ENCODE peak calls at places on chromosomes 5 and 9, in nine cellular contexts. Y, E, Q, I, A, V, J, G and F are unnamed samples. For H3K9me3, the result is how much of the 10 kb centered on the place peaks cover.

GRCh38 chr9:112842555-112842954 is 48.1 kb downstream of the SLC46A2 start:
- ATAC-seq in Y (no peak), E (peak), Q (no peak), I (no peak), A (no peak), V (peak), J (no peak), G (no peak), F (no peak)

GRCh38 chr9:38026021-38026809 is 42.8 kb downstream of the SHB start:
- ATAC-seq in Y (peak), E (peak), Q (no peak), I (peak), A (peak), V (peak), J (peak), G (peak), F (peak)

GRCh38 chr9:106286249-106286648 is 576.7 kb upstream of the ZNF462 start:
- ATAC-seq in Y (no peak), E (no peak), Q (peak), I (no peak), A (peak), V (no peak), J (no peak), G (no peak), F (no peak)

GRCh38 chr9:92964981-92965758 is 17.8 kb downstream of the FGD3 start:
- ATAC-seq in Y (peak), E (peak), Q (peak), I (peak), A (peak), V (peak), J (no peak), G (no peak), F (no peak)

GRCh38 chr5:115686692-115687054 is 60.8 kb upstream of the TMED7 start:
- ATAC-seq in Y (no peak), E (no peak), Q (no peak), I (no peak), A (no peak), V (no peak), J (no peak), G (peak), F (peak)

GRCh38 chr9:114084282-114085073 is 6.4 kb upstream of the AMBP start:
- ATAC-seq in Y (no peak), E (no peak), Q (no peak), I (no peak), A (no peak), V (no peak), J (no peak), G (no peak), F (peak)

GRCh38 chr5:86175224-86175623 is 442.5 kb upstream of the COX7C start:
- ATAC-seq in Y (no peak), E (no peak), Q (peak), I (no peak), A (no peak), V (no peak), J (no peak), G (no peak), F (no peak)

GRCh38 chr5:98927242-98927987 is 1.4 kb downstream of the CHD1 start:
- ATAC-seq in Y (no peak), E (no peak), Q (peak), I (no peak), A (peak), V (no peak), J (peak), G (peak), F (no peak)

GRCh38 chr5:57412010-57412409 is 70.6 kb downstream of the ACTBL2 start:
- ATAC-seq in Y (peak), E (no peak), Q (no peak), I (no peak), A (no peak), V (peak), J (no peak), G (peak), F (peak)

GRCh38 chr5:135243194-135244191 is 155.5 kb downstream of the MACROH2A1 start:
- ATAC-seq in Y (peak), E (peak), Q (no peak), I (peak), A (peak), V (peak), J (peak), G (no peak), F (peak)

GRCh38 chr5:150024241-150024984 is 23.9 kb downstream of the HMGXB3 start:
- ATAC-seq in Y (no peak), E (peak), Q (peak), I (no peak), A (no peak), V (peak), J (peak), G (no peak), F (no peak)

GRCh38 chr5:157253547-157253946 is 12.4 kb upstream of the CYFIP2 start:
- ATAC-seq in Y (peak), E (peak), Q (peak), I (peak), A (peak), V (no peak), J (peak), G (peak), F (peak)

GRCh38 chr9:130343445-130343918 is 77.9 kb downstream of the HMCN2 start:
- ATAC-seq in Y (no peak), E (no peak), Q (peak), I (peak), A (peak), V (peak), J (no peak), G (no peak), F (peak)

GRCh38 chr5:128494516-128494915 is 43.5 kb downstream of the FBN2 start:
- ATAC-seq in Y (no peak), E (no peak), Q (peak), I (peak), A (no peak), V (no peak), J (no peak), G (peak), F (no peak)

GRCh38 chr5:95399034-95399433 is 7.9 kb downstream of the FAM81B start:
- ATAC-seq in Y (no peak), E (no peak), Q (no peak), I (no peak), A (no peak), V (no peak), J (no peak), G (no peak), F (no peak)

GRCh38 chr5:81829242-81829641 is 78.3 kb upstream of the SSBP2 start:
- ATAC-seq in Y (no peak), E (no peak), Q (no peak), I (no peak), A (no peak), V (no peak), J (no peak), G (no peak), F (no peak)

GRCh38 chr9:94166237-94167054 is 82.2 kb downstream of the PTPDC1 start:
- ATAC-seq in Y (peak), E (peak), Q (peak), I (peak), A (peak), V (peak), J (peak), G (peak), F (peak)

GRCh38 chr5:36607838-36608783 is 1.7 kb downstream of the SLC1A3 start:
- ATAC-seq in Y (peak), E (no peak), Q (no peak), I (no peak), A (no peak), V (no peak), J (peak), G (no peak), F (no peak)

GRCh38 chr9:117704024-117704575 is at the start of gene TLR4:
- ATAC-seq in Y (peak), E (peak), Q (peak), I (no peak), A (peak), V (peak), J (peak), G (no peak), F (peak)
- H3K4me3 ChIP-seq in Y (no peak), E (peak), Q (no peak), I (no peak), A (peak), V (peak), J (peak), G (no peak), F (peak)

GRCh38 chr9:136735812-136736480 is 6.8 kb downstream of the LCN10 start:
- ATAC-seq in Y (no peak), E (no peak), Q (no peak), I (no peak), A (peak), V (no peak), J (no peak), G (no peak), F (no peak)

GRCh38 chr9:136733611-136734010 is 9.1 kb downstream of the LCN10 start:
- ATAC-seq in Y (no peak), E (no peak), Q (no peak), I (peak), A (no peak), V (no peak), J (no peak), G (no peak), F (no peak)

GRCh38 chr9:136732446-136733178 is 10.1 kb downstream of the LCN10 start:
- ATAC-seq in Y (no peak), E (no peak), Q (no peak), I (no peak), A (no peak), V (no peak), J (no peak), G (no peak), F (no peak)

GRCh38 chr9:136738960-136739359 is 3.8 kb downstream of the LCN10 start:
- ATAC-seq in Y (no peak), E (no peak), Q (no peak), I (no peak), A (no peak), V (no peak), J (no peak), G (no peak), F (no peak)

DNA sequence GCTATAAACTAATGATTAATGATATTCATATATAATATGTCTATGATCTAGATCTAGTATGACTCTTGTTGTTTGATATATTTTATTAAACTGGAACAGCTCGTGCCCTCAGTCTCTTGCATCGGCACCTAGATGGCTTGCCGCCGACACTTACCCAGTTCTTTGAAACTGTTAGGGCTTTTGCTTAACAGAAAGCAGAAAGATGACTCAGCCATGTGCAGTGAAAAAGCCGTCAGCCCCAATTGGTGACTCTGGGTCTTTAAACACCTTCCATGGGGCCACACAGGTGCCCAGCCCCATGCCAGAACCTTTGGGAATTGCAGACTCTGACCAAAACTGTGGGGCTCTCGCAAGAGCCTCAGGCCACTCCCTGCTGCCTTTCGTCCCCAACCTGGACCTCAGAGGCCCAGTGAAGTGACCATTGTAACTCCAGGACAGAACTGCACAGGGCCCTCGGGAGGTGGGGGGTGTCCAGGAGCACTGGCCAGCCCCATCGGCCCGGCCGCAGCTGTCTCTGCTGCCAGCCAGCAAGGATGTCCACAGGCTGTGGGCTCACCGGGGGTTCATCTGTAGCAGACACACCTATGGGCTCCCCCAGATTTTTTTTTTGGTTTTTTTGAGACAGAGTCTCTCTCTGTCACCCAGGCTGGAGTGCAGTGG is 7.8 kb downstream of the LCN10 start:
- ATAC-seq in Y (no peak), E (no peak), Q (no peak), I (no peak), A (no peak), V (no peak), J (no peak), G (no peak), F (no peak)
- H3K9me3 ChIP-seq in Y (under half), E (under half), Q (under half), I (under half), A (under half), V (under half), J (under half), G (under half), F (under half)

GRCh38 chr9:115115117-115115880 is 2.7 kb downstream of the TNC start:
- ATAC-seq in Y (no peak), E (no peak), Q (no peak), I (no peak), A (no peak), V (no peak), J (no peak), G (no peak), F (no peak)

GRCh38 chr9:115114541-115114940 is 3.4 kb downstream of the TNC start:
- ATAC-seq in Y (no peak), E (no peak), Q (no peak), I (no peak), A (no peak), V (no peak), J (no peak), G (no peak), F (no peak)

GRCh38 chr9:115114084-115114483 is 3.9 kb downstream of the TNC start:
- ATAC-seq in Y (no peak), E (no peak), Q (no peak), I (no peak), A (no peak), V (no peak), J (no peak), G (no peak), F (no peak)

GRCh38 chr9:115116620-115117284 is 1.2 kb downstream of the TNC start:
- ATAC-seq in Y (no peak), E (no peak), Q (no peak), I (no peak), A (no peak), V (no peak), J (no peak), G (no peak), F (no peak)

DNA sequence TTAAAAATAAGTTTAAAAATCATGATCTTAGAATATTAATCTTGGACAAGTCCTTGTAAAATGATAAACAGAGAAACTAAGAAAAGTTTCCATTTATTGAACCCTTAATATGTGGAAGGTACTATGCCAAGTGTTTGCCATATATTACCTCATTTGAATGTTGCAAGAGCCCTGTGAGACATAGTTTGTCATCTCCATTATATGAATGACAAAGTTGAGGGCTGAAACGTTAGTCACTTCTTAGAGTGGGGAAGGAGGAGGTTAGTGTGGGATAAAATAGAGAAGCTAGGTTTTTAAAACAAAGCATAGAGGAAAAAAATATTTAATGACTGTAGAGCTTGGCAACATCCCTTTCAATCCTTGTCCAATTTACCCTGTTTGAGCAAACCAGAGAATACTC is 2.0 kb downstream of the TNC start:
- ATAC-seq in Y (no peak), E (no peak), Q (no peak), I (no peak), A (no peak), V (no peak), J (no peak), G (peak), F (no peak)
- H3K4me3 ChIP-seq in Y (no peak), E (no peak), Q (no peak), I (no peak), A (no peak), V (no peak), J (no peak), G (peak), F (peak)

GRCh38 chr5:68928617-68929302 is 165.1 kb upstream of the SLC30A5 start:
- ATAC-seq in Y (no peak), E (no peak), Q (no peak), I (no peak), A (no peak), V (no peak), J (no peak), G (peak), F (no peak)
- H3K9me3 ChIP-seq in Y (under half), E (under half), Q (under half), I (under half), A (under half), V (under half), J (under half), G (under half), F (under half)

DNA sequence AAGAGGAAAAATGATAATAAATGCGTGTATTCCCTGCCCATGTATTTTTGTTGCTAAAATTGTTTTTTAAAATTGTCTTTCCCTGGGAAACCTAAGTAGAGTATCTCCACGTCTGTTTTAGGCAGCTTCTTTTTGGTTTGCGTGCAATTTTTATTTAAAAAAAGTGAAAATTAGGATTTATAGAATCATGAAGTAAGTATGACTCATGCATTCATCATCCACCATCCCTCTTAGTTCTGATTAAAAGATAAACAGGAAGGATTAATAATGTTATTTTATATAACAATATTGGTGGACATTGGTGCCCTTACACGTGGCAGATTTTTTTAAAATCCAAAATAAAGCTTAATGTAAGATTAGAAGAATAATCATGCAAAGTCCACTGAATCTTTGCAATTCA is 358.7 kb downstream of the MED10 start:
- ATAC-seq in Y (no peak), E (no peak), Q (no peak), I (no peak), A (no peak), V (no peak), J (no peak), G (no peak), F (no peak)
- H3K4me3 ChIP-seq in Y (no peak), E (no peak), Q (no peak), I (no peak), A (no peak), V (no peak), J (no peak), G (no peak), F (no peak)

GRCh38 chr9:135919318-135919717 is 12.0 kb upstream of the CAMSAP1 start:
- ATAC-seq in Y (no peak), E (no peak), Q (no peak), I (no peak), A (peak), V (peak), J (no peak), G (no peak), F (no peak)
- H3K9me3 ChIP-seq in Y (under half), E (under half), Q (under half), I (under half), A (under half), V (under half), J (under half), G (under half), F (half or more)

GRCh38 chr9:125519741-125520140 is 187.3 kb downstream of the MAPKAP1 start:
- ATAC-seq in Y (no peak), E (no peak), Q (no peak), I (no peak), A (no peak), V (no peak), J (no peak), G (no peak), F (no peak)

GRCh38 chr9:125524522-125524921 is 182.5 kb downstream of the MAPKAP1 start:
- ATAC-seq in Y (no peak), E (no peak), Q (no peak), I (no peak), A (no peak), V (no peak), J (no peak), G (no peak), F (no peak)

GRCh38 chr9:125522328-125522725 is 184.7 kb downstream of the MAPKAP1 start:
- ATAC-seq in Y (no peak), E (no peak), Q (no peak), I (no peak), A (no peak), V (no peak), J (no peak), G (no peak), F (no peak)

GRCh38 chr9:125523681-125524080 is 183.3 kb downstream of the MAPKAP1 start:
- ATAC-seq in Y (no peak), E (no peak), Q (no peak), I (no peak), A (no peak), V (no peak), J (no peak), G (no peak), F (no peak)

DNA sequence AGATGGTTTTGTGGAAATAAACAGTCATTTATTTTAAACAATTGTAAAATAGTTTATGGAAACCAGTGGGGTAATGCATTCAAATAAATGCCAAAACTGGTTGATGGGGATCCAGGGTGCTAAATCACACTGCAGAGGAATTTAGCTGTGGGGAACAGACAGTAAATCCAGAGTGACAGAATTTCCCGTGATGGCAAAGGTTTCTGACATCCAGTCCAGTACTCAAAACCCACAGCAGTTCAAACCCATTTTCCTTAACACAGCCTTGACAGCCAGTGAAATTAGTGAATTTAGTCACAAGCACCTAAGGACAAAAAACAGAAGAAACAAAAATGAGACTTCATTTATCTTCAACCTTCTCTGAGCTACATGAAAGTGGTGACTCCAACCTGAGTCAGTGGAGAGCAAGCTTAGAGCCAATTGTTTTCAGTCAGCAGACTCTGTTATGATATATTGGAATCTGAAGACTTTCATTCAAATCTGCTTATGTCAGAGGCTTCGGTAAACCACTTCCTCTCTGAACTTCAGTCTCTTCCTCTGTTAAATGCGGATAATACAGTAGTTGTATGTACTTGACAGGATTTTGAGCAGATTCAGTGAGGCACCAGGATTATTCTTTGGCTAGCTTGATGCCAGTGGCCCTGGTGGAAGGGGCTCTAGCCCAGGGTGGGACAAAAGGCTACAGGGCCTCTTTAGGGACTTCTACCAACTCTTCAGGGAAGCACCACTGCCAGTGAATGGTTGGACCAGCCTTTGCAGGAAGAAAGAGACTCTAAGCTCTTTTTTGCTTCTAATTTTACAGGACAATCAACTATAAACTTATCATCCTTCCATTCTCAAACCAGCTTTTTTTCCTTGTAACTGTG is 185.3 kb downstream of the MAPKAP1 start:
- ATAC-seq in Y (peak), E (no peak), Q (peak), I (no peak), A (no peak), V (no peak), J (no peak), G (peak), F (peak)
- H3K4me3 ChIP-seq in Y (no peak), E (no peak), Q (no peak), I (no peak), A (no peak), V (no peak), J (no peak), G (no peak), F (no peak)

GRCh38 chr5:140764177-140765020 is 21.5 kb upstream of the PCDHA1 start:
- ATAC-seq in Y (no peak), E (no peak), Q (no peak), I (no peak), A (no peak), V (no peak), J (no peak), G (no peak), F (no peak)

DNA sequence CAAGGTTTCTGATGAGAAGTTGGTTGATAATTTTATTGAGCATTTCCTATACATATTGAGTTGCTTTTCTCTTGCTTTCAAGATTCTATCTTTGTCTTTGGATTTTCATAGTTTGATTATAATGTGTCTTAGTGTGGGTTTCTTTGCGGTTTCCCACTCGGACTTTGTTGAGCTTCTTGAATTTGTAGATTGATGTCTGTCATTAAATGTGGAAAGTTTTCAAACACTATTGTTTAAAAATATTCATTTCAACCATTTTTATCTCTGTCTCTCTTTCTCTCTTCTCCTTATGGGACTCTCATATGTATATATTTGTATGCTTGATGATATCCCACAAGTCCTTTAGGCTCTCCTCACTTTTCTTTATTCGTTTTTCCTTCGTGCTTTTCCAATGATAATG is 18.5 kb upstream of the PCDHA1 start:
- ATAC-seq in Y (no peak), E (no peak), Q (no peak), I (no peak), A (no peak), V (no peak), J (no peak), G (no peak), F (no peak)
- H3K9me3 ChIP-seq in Y (under half), E (half or more), Q (under half), I (half or more), A (under half), V (under half), J (half or more), G (under half), F (under half)